ENCODE peak calls at places on chromosomes 13 and 19, in five cellular contexts. Q, Z, I, L and J are unnamed samples. For H3K4me1, the result is how much of the 10 kb centered on the place peaks cover.

GRCh38 chr13:113178070-113178895 is 19.8 kb downstream of the PROZ start:
- DNase-seq in L (no peak), I (no peak), Z (no peak), Q (no peak), J (peak)

GRCh38 chr19:4061178-4061682 is 5.5 kb downstream of the ZBTB7A start:
- DNase-seq in Q (peak), L (peak), I (peak), Z (peak), J (no peak)

GRCh38 chr13:43894438-43894837 is 14.7 kb downstream of the LACC1 start:
- DNase-seq in L (no peak), Z (no peak), Q (no peak), I (peak), J (no peak)

GRCh38 chr19:19459707-19460251 is 54.3 kb downstream of the GATAD2A start:
- DNase-seq in I (peak), Q (no peak), Z (peak), L (no peak), J (peak)

GRCh38 chr13:55999709-56000108 is 1141.0 kb upstream of the PRR20A start:
- DNase-seq in I (no peak), Z (no peak), Q (no peak), L (no peak), J (peak)

GRCh38 chr13:41505209-41505835 is 48.0 kb downstream of the RGCC start:
- DNase-seq in Q (no peak), L (no peak), I (no peak), Z (no peak), J (no peak)

GRCh38 chr13:64278493-64278892 is 2862.8 kb upstream of the PCDH20 start:
- DNase-seq in Q (no peak), I (no peak), L (no peak), Z (no peak), J (no peak)

GRCh38 chr13:24511019-24511823 is 1.4 kb downstream of the PARP4 start:
- DNase-seq in Z (no peak), I (peak), L (no peak), Q (no peak), J (no peak)

GRCh38 chr19:13429563-13429962 is 76.7 kb downstream of the CACNA1A start:
- DNase-seq in Z (no peak), Q (no peak), I (no peak), L (no peak), J (no peak)

GRCh38 chr19:1673645-1674292 is 21.4 kb upstream of the TCF3 start:
- DNase-seq in Q (no peak), I (no peak), Z (no peak), L (no peak), J (no peak)

GRCh38 chr13:44932171-44932849 is 57.0 kb downstream of the NUFIP1 start:
- DNase-seq in Q (no peak), Z (no peak), I (no peak), L (no peak), J (no peak)

GRCh38 chr13:35804901-35805300 is 326.3 kb downstream of the DCLK1 start:
- DNase-seq in Z (no peak), L (no peak), I (no peak), Q (no peak), J (no peak)

GRCh38 chr13:100497394-100497793 is 91.2 kb downstream of the GGACT start:
- DNase-seq in Q (no peak), Z (no peak), L (no peak), I (no peak), J (no peak)

GRCh38 chr13:50910483-50910805 is 853 bp downstream of the RNASEH2B start:
- DNase-seq in I (peak), Z (no peak), L (peak), Q (no peak), J (peak)

GRCh38 chr13:47796816-47797215 is 204.3 kb downstream of the SUCLA2 start:
- DNase-seq in L (no peak), Z (peak), Q (no peak), I (no peak), J (no peak)

GRCh38 chr13:27792393-27793218 is at the start of gene GSX1:
- DNase-seq in L (no peak), Q (peak), I (no peak), Z (peak), J (no peak)

GRCh38 chr19:5354403-5354802 is 13.8 kb upstream of the PTPRS start:
- DNase-seq in Q (no peak), L (no peak), I (no peak), Z (no peak), J (peak)

GRCh38 chr13:45063261-45063870 is 56.9 kb upstream of the GTF2F2 start:
- DNase-seq in I (no peak), Q (no peak), L (no peak), Z (no peak), J (no peak)

GRCh38 chr19:14558370-14559066 is 13.3 kb downstream of the NDUFB7 start:
- DNase-seq in I (no peak), Q (no peak), Z (peak), L (no peak), J (peak)

GRCh38 chr19:2361259-2362038 is 1.4 kb downstream of the TMPRSS9 start:
- DNase-seq in I (no peak), Z (no peak), L (no peak), Q (no peak), J (no peak)

GRCh38 chr19:10565567-10566407 is at the start of gene KRI1:
- DNase-seq in L (peak), Z (peak), Q (peak), I (peak), J (peak)

GRCh38 chr13:41411060-41411459 is 46.3 kb upstream of the RGCC start:
- DNase-seq in I (no peak), Z (no peak), Q (no peak), L (no peak), J (no peak)

GRCh38 chr13:113669871-113670341 is 2.9 kb downstream of the GRK1 start:
- DNase-seq in Q (peak), I (no peak), L (peak), Z (peak), J (peak)

GRCh38 chr19:58181902-58182576 is 822 bp upstream of the ZNF274 start:
- DNase-seq in L (no peak), I (peak), Z (peak), Q (no peak), J (peak)

GRCh38 chr19:13530720-13531119 is 24.4 kb upstream of the CACNA1A start:
- DNase-seq in L (no peak), Z (no peak), I (no peak), Q (no peak), J (no peak)

GRCh38 chr19:5050016-5050656 is 81.2 kb downstream of the KDM4B start:
- DNase-seq in I (no peak), Z (no peak), L (no peak), Q (no peak), J (no peak)

GRCh38 chr19:18293642-18294466 is 12.4 kb upstream of the JUND start:
- DNase-seq in Q (no peak), L (no peak), Z (peak), I (no peak), J (no peak)

GRCh38 chr19:57263244-57263643 is 17.0 kb upstream of the ZNF460 start:
- DNase-seq in Q (no peak), L (no peak), I (no peak), Z (no peak), J (no peak)

GRCh38 chr19:43780706-43781525 is at the start of gene KCNN4:
- DNase-seq in Z (no peak), I (peak), L (no peak), Q (peak), J (no peak)

GRCh38 chr13:32150794-32151193 is 119.2 kb downstream of the FRY start:
- DNase-seq in Z (peak), Q (no peak), I (no peak), L (peak), J (no peak)

GRCh38 chr13:45995245-45995644 is 57.3 kb downstream of the ZC3H13 start:
- DNase-seq in L (no peak), I (no peak), Q (no peak), Z (no peak), J (no peak)

GRCh38 chr13:43546260-43546659 is 240.5 kb downstream of the ENOX1 start:
- DNase-seq in Q (no peak), L (no peak), I (no peak), Z (peak), J (peak)

GRCh38 chr19:53394522-53394973 is 401 bp upstream of the ZNF765 start:
- DNase-seq in Q (peak), I (no peak), L (peak), Z (peak), J (peak)
- TF ChIP-seq CTCF in Q (no peak), I (no peak), L (no peak), Z (no peak), J (no peak)

DNA sequence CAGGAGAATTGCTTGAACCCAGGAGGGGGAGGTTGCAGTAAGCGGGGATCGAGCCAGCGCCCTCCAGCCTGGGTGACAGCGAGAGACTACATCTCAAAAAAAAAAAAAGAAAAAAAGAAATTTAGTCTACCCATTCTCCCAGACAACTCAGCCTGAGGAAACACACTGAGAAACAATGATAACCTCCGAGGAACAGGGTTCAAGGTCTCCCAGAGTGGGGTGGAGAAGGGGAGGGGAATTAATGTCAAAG is 1.4 kb upstream of the VASP start:
- DNase-seq in L (no peak), Q (no peak), Z (no peak), I (no peak), J (no peak)
- H3K4me1 ChIP-seq in L (under half), Q (under half), Z (under half), I (under half), J (under half)

DNA sequence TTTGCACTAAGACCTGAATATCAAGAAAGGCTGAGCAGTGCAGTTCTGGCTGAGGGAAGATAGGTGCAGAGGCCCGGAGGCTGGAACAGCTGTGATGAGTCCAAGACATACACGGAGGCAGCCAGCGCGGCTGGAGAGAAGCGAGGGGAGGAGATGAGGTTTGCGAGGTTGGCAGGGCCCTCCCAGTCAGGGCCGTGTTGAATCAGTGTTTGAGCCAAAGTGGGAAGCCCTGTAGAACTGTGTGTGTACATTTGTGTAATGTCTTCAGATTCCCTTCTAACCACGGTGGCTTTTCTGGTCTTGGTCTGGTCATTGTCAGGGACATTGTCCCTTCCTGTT is 34.9 kb downstream of the PAK4 start:
- DNase-seq in L (peak), I (no peak), Q (no peak), Z (peak), J (no peak)
- TF ChIP-seq CTCF in L (no peak), I (no peak), Q (no peak), Z (no peak), J (no peak)

DNA sequence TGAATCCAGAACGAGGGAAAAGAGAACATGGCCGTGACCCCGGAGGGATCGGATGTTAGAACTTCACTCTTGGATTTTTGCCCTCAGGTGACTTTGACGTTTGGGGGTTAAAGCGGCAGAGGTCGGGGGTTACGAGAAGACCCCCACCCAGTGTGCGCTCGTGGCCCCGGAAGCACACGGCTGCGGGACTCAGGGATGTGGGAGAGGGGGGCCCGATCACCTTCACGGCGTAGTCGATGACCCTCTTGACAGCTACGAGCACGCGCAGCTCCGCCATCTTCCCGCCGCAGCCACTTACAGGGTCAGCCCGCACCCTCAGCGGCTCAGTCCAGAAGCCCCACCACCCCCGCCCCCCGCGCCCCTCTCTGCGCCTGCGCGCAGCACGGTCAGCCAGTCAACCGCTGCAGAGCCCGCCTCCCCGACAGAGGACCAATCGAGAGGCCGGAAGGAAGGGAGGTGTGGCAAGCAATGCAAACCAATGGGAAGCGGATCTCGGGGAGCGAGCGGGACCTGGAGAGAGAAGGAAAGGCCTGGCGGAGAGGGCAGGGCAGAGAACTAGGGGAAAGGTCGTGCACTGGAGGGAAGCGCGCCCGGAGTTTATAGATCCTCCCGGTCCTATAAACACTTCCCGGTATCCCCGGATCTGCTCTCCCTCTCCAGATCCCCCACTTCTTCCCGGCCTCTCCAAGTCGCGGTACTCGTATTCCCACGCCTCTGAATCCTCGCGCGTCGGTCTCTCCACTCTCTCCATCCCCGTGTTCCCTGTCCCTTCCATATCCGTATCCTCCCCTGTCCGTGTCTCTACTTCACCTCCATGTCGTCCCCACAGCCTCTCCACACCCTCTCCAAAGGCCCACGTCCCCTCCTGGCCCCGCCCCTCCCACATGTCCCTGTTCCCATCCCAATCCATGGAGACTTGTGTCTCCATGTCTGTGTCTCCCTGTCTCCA is at the start of gene ETFB:
- DNase-seq in Z (peak), L (peak), Q (peak), I (peak), J (peak)
- H3K4me1 ChIP-seq in Z (half or more), L (under half), Q (under half), I (under half), J (under half)

GRCh38 chr19:54462713-54463530 is 656 bp downstream of the LENG9 start:
- DNase-seq in L (peak), Z (peak), Q (peak), I (peak), J (peak)
- TF ChIP-seq CTCF in L (no peak), Z (peak), Q (peak), I (peak), J (peak)

DNA sequence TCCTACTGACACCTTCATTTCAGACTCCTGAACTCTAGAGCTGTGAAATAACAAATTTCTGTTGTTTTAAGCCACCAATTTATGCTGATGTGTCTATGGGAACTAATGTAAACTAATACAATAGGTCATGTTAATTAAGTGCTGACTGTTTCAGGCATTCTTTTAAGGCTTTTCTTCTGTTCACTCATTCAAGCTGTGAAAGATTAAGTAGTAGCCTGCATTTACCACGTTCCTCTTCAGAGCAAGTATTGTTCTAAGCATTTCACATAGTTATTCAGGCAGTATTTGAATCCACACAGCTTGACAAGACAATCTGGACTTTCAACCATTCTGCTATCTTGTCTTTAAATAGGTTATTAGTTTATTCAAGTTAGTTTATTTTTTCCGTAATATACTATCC is 1134.9 kb downstream of the SLITRK1 start:
- DNase-seq in Z (no peak), L (no peak), Q (no peak), I (no peak), J (no peak)
- H3K4me1 ChIP-seq in Z (under half), L (under half), Q (under half), I (under half), J (under half)

GRCh38 chr19:35199481-35199880 is 29.1 kb downstream of the FAM187B start:
- DNase-seq in Z (no peak), Q (no peak), L (no peak), I (no peak), J (no peak)
- TF ChIP-seq CTCF in Z (no peak), Q (no peak), L (no peak), I (no peak), J (no peak)

GRCh38 chr19:33294058-33294798 is 8.1 kb downstream of the CEBPA start:
- DNase-seq in Q (no peak), Z (peak), I (no peak), L (no peak), J (peak)
- H3K4me1 ChIP-seq in Q (under half), Z (under half), I (under half), L (under half), J (under half)

GRCh38 chr13:83941669-83942335 is 59.5 kb upstream of the SLITRK1 start:
- DNase-seq in Q (no peak), I (no peak), Z (no peak), L (no peak), J (no peak)

GRCh38 chr13:83940742-83941141 is 58.5 kb upstream of the SLITRK1 start:
- DNase-seq in I (no peak), Z (no peak), Q (no peak), L (no peak), J (no peak)

GRCh38 chr13:83943530-83944279 is 61.4 kb upstream of the SLITRK1 start:
- DNase-seq in Q (no peak), I (no peak), L (no peak), Z (no peak), J (no peak)
- TF ChIP-seq CTCF in Q (no peak), I (no peak), L (no peak), Z (no peak), J (no peak)